ENCODE peak calls at places on chromosomes 3 and 15, in nine cellular contexts. N, V, S, U, F, R, X, H and D are unnamed samples.

GRCh38 chr3:194872669-194872977 is 186.9 kb downstream of the FAM43A start:
- DNase-seq in N (no peak), V (no peak), S (no peak), U (no peak), F (peak), R (no peak), X (peak), H (no peak), D (no peak)

GRCh38 chr15:101170568-101171350 is 81.1 kb downstream of the CHSY1 start:
- DNase-seq in N (peak), V (no peak), S (no peak), U (no peak), F (peak), R (peak), X (no peak), H (no peak), D (no peak)

GRCh38 chr3:72482589-72483249 is 365.5 kb downstream of the SHQ1 start:
- DNase-seq in N (peak), V (no peak), S (peak), U (no peak), F (peak), R (peak), X (peak), H (no peak), D (peak)

GRCh38 chr15:85649372-85649771 is 145.4 kb downstream of the KLHL25 start:
- DNase-seq in N (peak), V (peak), S (no peak), U (no peak), F (peak), R (peak), X (no peak), H (no peak), D (no peak)

GRCh38 chr15:68126415-68126814 is 72.3 kb downstream of the PIAS1 start:
- DNase-seq in N (no peak), V (no peak), S (peak), U (no peak), F (peak), R (peak), X (no peak), H (no peak), D (no peak)

GRCh38 chr3:107453504-107453903 is 69.3 kb upstream of the BBX start:
- DNase-seq in N (no peak), V (no peak), S (no peak), U (no peak), F (no peak), R (no peak), X (no peak), H (no peak), D (no peak)

GRCh38 chr3:14225421-14225820 is 46.8 kb downstream of the LSM3 start:
- DNase-seq in N (no peak), V (no peak), S (no peak), U (no peak), F (peak), R (no peak), X (no peak), H (no peak), D (peak)

GRCh38 chr3:194255252-194256039 is 95.7 kb downstream of the CPN2 start:
- DNase-seq in N (peak), V (no peak), S (peak), U (peak), F (peak), R (peak), X (no peak), H (no peak), D (peak)

GRCh38 chr15:30001592-30001991 is 81.2 kb upstream of the GOLGA8J start:
- DNase-seq in N (no peak), V (no peak), S (no peak), U (no peak), F (no peak), R (no peak), X (no peak), H (no peak), D (no peak)

GRCh38 chr3:170330366-170330765 is 27.1 kb upstream of the SKIL start:
- DNase-seq in N (peak), V (peak), S (no peak), U (no peak), F (no peak), R (no peak), X (no peak), H (no peak), D (no peak)

GRCh38 chr15:79837846-79838245 is 59.0 kb downstream of the MTHFS start:
- DNase-seq in N (no peak), V (no peak), S (no peak), U (no peak), F (no peak), R (no peak), X (no peak), H (no peak), D (no peak)

GRCh38 chr15:63860161-63860954 is 26.6 kb upstream of the HERC1 start:
- DNase-seq in N (no peak), V (no peak), S (no peak), U (peak), F (no peak), R (no peak), X (no peak), H (no peak), D (no peak)

GRCh38 chr15:76057332-76058000 is 2.3 kb upstream of the TMEM266 start:
- DNase-seq in N (peak), V (no peak), S (peak), U (no peak), F (peak), R (no peak), X (peak), H (no peak), D (peak)

GRCh38 chr3:87359807-87360206 is 83.4 kb upstream of the POU1F1 start:
- DNase-seq in N (no peak), V (no peak), S (no peak), U (no peak), F (no peak), R (no peak), X (no peak), H (no peak), D (no peak)

GRCh38 chr15:77577350-77577749 is 55.4 kb downstream of the LINGO1 start:
- DNase-seq in N (peak), V (no peak), S (no peak), U (no peak), F (no peak), R (peak), X (no peak), H (no peak), D (no peak)

GRCh38 chr3:35721628-35722027 is 82.3 kb downstream of the ARPP21 start:
- DNase-seq in N (no peak), V (no peak), S (no peak), U (no peak), F (no peak), R (no peak), X (no peak), H (no peak), D (no peak)

GRCh38 chr3:197500812-197501211 is 55.0 kb downstream of the BDH1 start:
- DNase-seq in N (no peak), V (no peak), S (no peak), U (no peak), F (no peak), R (no peak), X (no peak), H (no peak), D (no peak)

GRCh38 chr3:69379661-69380060 is 6.2 kb downstream of the FRMD4B start:
- DNase-seq in N (no peak), V (no peak), S (no peak), U (no peak), F (peak), R (no peak), X (no peak), H (no peak), D (no peak)

GRCh38 chr3:107465064-107465631 is 57.6 kb upstream of the BBX start:
- DNase-seq in N (no peak), V (no peak), S (no peak), U (no peak), F (no peak), R (no peak), X (no peak), H (no peak), D (no peak)

GRCh38 chr3:50825841-50826240 is 151.1 kb downstream of the DOCK3 start:
- DNase-seq in N (no peak), V (no peak), S (no peak), U (no peak), F (no peak), R (no peak), X (no peak), H (no peak), D (no peak)

GRCh38 chr3:188993140-188993539 is 178.6 kb upstream of the TPRG1 start:
- DNase-seq in N (no peak), V (no peak), S (no peak), U (no peak), F (no peak), R (no peak), X (no peak), H (no peak), D (no peak)

GRCh38 chr15:45326776-45327175 is 51.6 kb downstream of the GATM start:
- DNase-seq in N (no peak), V (no peak), S (no peak), U (no peak), F (no peak), R (no peak), X (no peak), H (no peak), D (no peak)

GRCh38 chr3:149273096-149273751 is 51.6 kb upstream of the CP start:
- DNase-seq in N (peak), V (peak), S (peak), U (no peak), F (peak), R (no peak), X (peak), H (no peak), D (peak)

GRCh38 chr3:43766672-43767465 is 76.1 kb downstream of the ABHD5 start:
- DNase-seq in N (peak), V (no peak), S (no peak), U (no peak), F (no peak), R (no peak), X (no peak), H (no peak), D (no peak)

GRCh38 chr15:70795311-70795665 is 31.9 kb upstream of the UACA start:
- DNase-seq in N (peak), V (peak), S (no peak), U (no peak), F (peak), R (no peak), X (no peak), H (no peak), D (no peak)

GRCh38 chr3:18224406-18224805 is 200.7 kb downstream of the SATB1 start:
- DNase-seq in N (no peak), V (no peak), S (no peak), U (no peak), F (no peak), R (no peak), X (no peak), H (no peak), D (no peak)

GRCh38 chr3:140395134-140396075 is 282.5 kb upstream of the TRIM42 start:
- DNase-seq in N (no peak), V (no peak), S (no peak), U (no peak), F (no peak), R (no peak), X (no peak), H (no peak), D (no peak)

GRCh38 chr15:70792171-70792573 is 28.8 kb upstream of the UACA start:
- DNase-seq in N (peak), V (peak), S (no peak), U (no peak), F (peak), R (no peak), X (no peak), H (no peak), D (no peak)

GRCh38 chr15:76993114-76993715 is 1.7 kb upstream of the PSTPIP1 start:
- DNase-seq in N (no peak), V (no peak), S (no peak), U (peak), F (no peak), R (no peak), X (no peak), H (no peak), D (no peak)

GRCh38 chr15:53506370-53506769 is 253.1 kb downstream of the WDR72 start:
- DNase-seq in N (no peak), V (no peak), S (no peak), U (no peak), F (no peak), R (no peak), X (peak), H (no peak), D (no peak)

GRCh38 chr15:34126522-34126921 is 24.6 kb downstream of the PGBD4 start:
- DNase-seq in N (no peak), V (no peak), S (no peak), U (no peak), F (no peak), R (no peak), X (peak), H (no peak), D (no peak)

GRCh38 chr3:118354556-118354955 is 680.1 kb downstream of the IGSF11 start:
- DNase-seq in N (no peak), V (no peak), S (no peak), U (no peak), F (no peak), R (no peak), X (no peak), H (no peak), D (no peak)

GRCh38 chr15:31457161-31457560 is 130.5 kb downstream of the KLF13 start:
- DNase-seq in N (no peak), V (no peak), S (peak), U (peak), F (no peak), R (no peak), X (no peak), H (no peak), D (no peak)

DNA sequence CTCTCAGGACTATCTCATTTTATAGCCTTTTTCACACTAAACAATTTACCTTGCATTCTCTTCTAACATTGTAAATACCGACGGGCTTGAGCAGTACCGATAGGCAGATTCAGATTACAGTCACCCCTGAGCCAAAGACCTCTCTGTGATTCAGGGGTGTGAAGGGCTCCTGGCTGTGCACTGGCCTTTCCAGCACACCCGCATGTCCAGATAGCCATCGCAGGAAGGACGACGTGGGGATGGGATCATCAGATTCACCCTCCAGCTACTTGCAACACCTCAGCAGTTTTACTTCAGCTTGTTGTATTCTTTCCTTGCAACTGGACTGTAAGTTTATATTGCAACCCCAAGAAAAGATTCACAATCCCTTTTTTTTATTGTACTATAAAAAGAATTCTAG is 48.3 kb downstream of the CASR start:
- DNase-seq in N (no peak), V (no peak), S (no peak), U (no peak), F (no peak), R (no peak), X (no peak), H (no peak), D (no peak)
- TF ChIP-seq CTCF in N (no peak), V (no peak), S (no peak), U (no peak), F (no peak), R (no peak), X (no peak), H (no peak), D (no peak)

GRCh38 chr15:90572893-90573292 is 43.2 kb downstream of the CRTC3 start:
- DNase-seq in N (no peak), V (no peak), S (no peak), U (no peak), F (no peak), R (no peak), X (no peak), H (no peak), D (no peak)

GRCh38 chr15:90570643-90571042 is 40.9 kb downstream of the CRTC3 start:
- DNase-seq in N (no peak), V (no peak), S (no peak), U (no peak), F (no peak), R (no peak), X (no peak), H (no peak), D (no peak)

GRCh38 chr15:90565866-90566265 is 36.1 kb downstream of the CRTC3 start:
- DNase-seq in N (no peak), V (no peak), S (no peak), U (no peak), F (no peak), R (no peak), X (no peak), H (no peak), D (no peak)

GRCh38 chr15:90576711-90577389 is 47.1 kb downstream of the CRTC3 start:
- DNase-seq in N (no peak), V (no peak), S (no peak), U (no peak), F (no peak), R (no peak), X (no peak), H (no peak), D (no peak)

DNA sequence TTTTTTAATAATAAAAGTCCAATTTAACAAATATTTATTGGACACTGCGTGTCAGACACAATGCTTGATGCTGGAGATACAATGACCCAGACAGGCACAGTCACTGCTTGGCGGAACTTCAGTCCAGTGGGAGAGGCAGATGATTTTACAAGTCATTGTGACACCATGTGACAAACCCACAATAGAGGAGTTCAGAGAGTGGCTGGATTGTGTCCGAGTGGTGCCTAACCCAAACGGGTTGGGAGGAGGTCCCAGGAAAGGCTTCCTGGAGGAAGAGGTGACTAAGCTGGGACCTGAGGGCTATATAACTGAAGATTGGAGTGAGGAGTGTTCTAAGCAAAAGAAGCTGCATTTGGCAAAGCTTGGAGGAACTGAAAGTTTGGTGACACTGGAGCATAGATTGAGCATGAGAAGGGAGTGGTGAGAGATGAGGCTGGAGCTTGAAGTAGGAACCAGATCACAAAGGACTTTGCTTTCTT is 41.4 kb downstream of the CRTC3 start:
- DNase-seq in N (no peak), V (no peak), S (peak), U (peak), F (peak), R (peak), X (no peak), H (no peak), D (no peak)
- H3K4me3 ChIP-seq in N (no peak), V (no peak), S (no peak), U (no peak), F (no peak), R (no peak), X (no peak), H (no peak), D (no peak)

DNA sequence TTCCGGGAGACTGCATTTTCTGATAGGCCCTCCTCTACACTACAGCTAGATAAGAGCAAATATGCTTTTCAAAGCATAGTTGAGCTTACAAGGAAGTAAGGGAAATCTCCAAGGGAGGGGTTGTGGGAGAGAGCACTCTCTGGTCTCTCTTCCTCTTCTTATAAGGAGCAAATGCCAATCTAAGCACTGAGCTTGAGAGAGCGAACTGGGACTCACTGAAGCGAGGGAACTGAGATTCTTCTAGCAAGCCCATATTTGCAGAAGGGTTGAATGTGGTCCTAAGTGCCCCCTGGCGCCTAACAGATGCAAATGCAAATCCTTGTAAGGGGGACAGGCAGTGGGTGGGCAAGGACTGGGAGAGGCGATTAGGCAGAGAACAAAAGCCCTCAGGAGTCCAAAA is 164.8 kb downstream of the ERC2 start:
- DNase-seq in N (peak), V (no peak), S (no peak), U (no peak), F (peak), R (no peak), X (peak), H (no peak), D (peak)
- TF ChIP-seq CTCF in N (peak), V (peak), S (no peak), U (no peak), F (peak), R (peak), X (peak), H (no peak), D (peak)

GRCh38 chr3:177361042-177361938 is 164.0 kb upstream of the TBL1XR1 start:
- DNase-seq in N (no peak), V (no peak), S (no peak), U (peak), F (no peak), R (no peak), X (no peak), H (no peak), D (no peak)
- H3K4me3 ChIP-seq in N (no peak), V (no peak), S (no peak), U (no peak), F (no peak), R (peak), X (no peak), H (no peak), D (no peak)

DNA sequence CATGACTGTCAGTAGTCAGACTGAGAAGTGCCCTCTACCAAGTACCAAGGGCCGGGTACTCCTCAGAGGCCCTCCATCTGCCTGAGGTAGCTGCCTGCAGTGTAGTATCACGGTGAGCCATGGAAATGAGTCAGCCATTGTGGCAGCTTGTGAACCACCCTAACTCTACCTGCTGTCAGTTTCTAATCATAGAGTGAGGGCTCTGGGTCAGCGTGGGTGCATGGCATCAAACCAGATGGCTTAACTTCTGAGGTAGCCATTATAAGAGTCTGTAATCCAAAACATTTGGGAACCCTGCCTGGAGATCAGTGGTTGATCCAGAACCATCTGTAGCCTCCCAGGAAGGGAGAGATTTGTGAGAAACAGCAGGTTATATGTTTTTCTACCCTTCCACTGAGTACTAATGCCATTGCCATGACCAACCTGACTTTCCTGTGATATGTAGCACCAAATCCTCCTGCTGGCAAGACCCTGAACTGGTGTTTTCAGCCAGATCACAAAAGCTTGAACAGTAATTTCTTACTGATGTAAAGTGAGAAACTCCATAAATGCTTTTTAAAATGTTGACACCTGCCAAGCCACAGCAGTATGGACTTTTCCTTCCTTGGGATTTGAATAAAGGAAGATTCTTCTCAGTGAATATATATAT is 38.9 kb downstream of the ABHD2 start:
- DNase-seq in N (no peak), V (no peak), S (no peak), U (no peak), F (no peak), R (peak), X (no peak), H (no peak), D (no peak)
- TF ChIP-seq CTCF in N (no peak), V (no peak), S (no peak), U (no peak), F (peak), R (no peak), X (peak), H (no peak), D (no peak)